ENCODE peak calls at places on chromosomes 12 and 14, in seven cellular contexts. G, O, U, X, Y, Z and P are unnamed samples.

GRCh38 chr14:102795060-102795925 is 18.0 kb downstream of the TRAF3 start:
- DNase-seq in O (peak), Z (peak), U (peak), G (no peak), Y (no peak), X (peak), P (no peak)

GRCh38 chr12:118330421-118331018 is 42.2 kb downstream of the TAOK3 start:
- DNase-seq in O (no peak), G (no peak), Y (no peak), X (no peak), U (peak), Z (no peak), P (no peak)

GRCh38 chr12:110733089-110733715 is 9.5 kb downstream of the PPP1CC start:
- DNase-seq in Z (no peak), O (no peak), X (peak), Y (no peak), U (peak), G (no peak), P (no peak)

GRCh38 chr12:14853966-14854365 is 10.6 kb upstream of the ART4 start:
- DNase-seq in U (no peak), Z (no peak), O (no peak), Y (no peak), G (no peak), X (no peak), P (no peak)

GRCh38 chr12:7295529-7295928 is 8.3 kb upstream of the ACSM4 start:
- DNase-seq in G (no peak), X (no peak), O (no peak), U (no peak), Z (no peak), Y (no peak), P (no peak)

GRCh38 chr12:70074510-70074909 is 168.7 kb upstream of the CNOT2 start:
- DNase-seq in Z (no peak), O (no peak), X (no peak), Y (no peak), U (no peak), G (no peak), P (no peak)

GRCh38 chr12:54197037-54197909 is 8.5 kb upstream of the SMUG1 start:
- DNase-seq in Y (no peak), O (peak), Z (no peak), X (peak), G (no peak), U (no peak), P (no peak)

GRCh38 chr12:1907652-1908611 is 10.5 kb downstream of the CACNA2D4 start:
- DNase-seq in O (no peak), Y (no peak), X (peak), U (no peak), Z (no peak), G (peak), P (no peak)

GRCh38 chr14:103808403-103809001 is 38.9 kb downstream of the PPP1R13B start:
- DNase-seq in U (peak), O (peak), Z (peak), X (peak), Y (peak), G (peak), P (peak)

GRCh38 chr12:75644472-75645072 is 133.2 kb upstream of the KRR1 start:
- DNase-seq in Z (no peak), G (no peak), U (no peak), X (no peak), Y (no peak), O (no peak), P (no peak)

GRCh38 chr14:95816539-95816938 is 60.1 kb upstream of the TUNAR start:
- DNase-seq in X (no peak), U (no peak), O (no peak), Z (no peak), G (no peak), Y (no peak), P (no peak)

GRCh38 chr12:59636945-59637656 is 41.3 kb downstream of the SLC16A7 start:
- DNase-seq in X (no peak), U (no peak), G (no peak), O (no peak), Y (no peak), Z (no peak), P (no peak)

GRCh38 chr14:63840981-63841380 is 11.8 kb upstream of the SYNE2 start:
- DNase-seq in U (no peak), G (peak), X (no peak), Y (no peak), O (no peak), Z (peak), P (no peak)

GRCh38 chr12:28583771-28584261 is 393.6 kb downstream of the CCDC91 start:
- DNase-seq in Y (no peak), Z (no peak), O (no peak), X (peak), U (peak), G (no peak), P (no peak)

GRCh38 chr12:88058719-88059077 is 29.5 kb upstream of the C12orf50 start:
- DNase-seq in U (no peak), G (no peak), Z (no peak), O (no peak), X (no peak), Y (no peak), P (no peak)

GRCh38 chr14:65491274-65491673 is 78.7 kb downstream of the FUT8 start:
- DNase-seq in G (no peak), O (no peak), X (no peak), U (no peak), Z (no peak), Y (no peak), P (no peak)